ENCODE peak calls at places on chromosomes 2 and 18, in ten cellular contexts. B, K, Y, W, R, C, L, S, M and U are unnamed samples.

GRCh38 chr2:223841436-223842180 is 4.2 kb upstream of the AP1S3 start:
- DNase-seq in B (no peak), R (no peak), C (no peak), S (no peak), L (no peak), M (no peak), K (peak; percentile 89), W (no peak), Y (no peak), U (no peak)

GRCh38 chr2:158586491-158586890 is 129.7 kb downstream of the PKP4 start:
- DNase-seq in L (no peak), K (no peak), M (no peak), S (peak; percentile 69), B (no peak), R (no peak), W (no peak), C (no peak), Y (peak; percentile 21), U (no peak)

GRCh38 chr2:34069604-34070003 is 470.5 kb upstream of the FAM98A start:
- DNase-seq in B (no peak), C (no peak), L (no peak), R (no peak), K (no peak), Y (no peak), M (no peak), W (no peak), S (no peak), U (no peak)

GRCh38 chr2:23532311-23533013 is 147.5 kb downstream of the KLHL29 start:
- DNase-seq in L (peak; percentile 20), R (no peak), W (no peak), B (no peak), S (no peak), K (no peak), M (no peak), C (no peak), Y (no peak), U (no peak)

GRCh38 chr2:25255745-25256485 is 85.8 kb downstream of the DNMT3A start:
- DNase-seq in R (no peak), B (no peak), W (no peak), Y (no peak), M (no peak), L (no peak), K (no peak), S (no peak), C (no peak), U (no peak)

GRCh38 chr18:12264854-12265253 is 10.7 kb downstream of the CIDEA start:
- DNase-seq in L (no peak), S (no peak), Y (no peak), R (no peak), M (no peak), W (no peak), B (no peak), C (no peak), K (peak; percentile 92), U (no peak)

GRCh38 chr2:148885209-148885608 is 10.2 kb downstream of the KIF5C start:
- DNase-seq in Y (no peak), B (no peak), L (no peak), S (no peak), C (no peak), K (no peak), R (no peak), M (no peak), W (no peak), U (no peak)

GRCh38 chr2:239202836-239203235 is 198.0 kb downstream of the HDAC4 start:
- DNase-seq in Y (no peak), B (no peak), W (no peak), C (no peak), L (no peak), S (no peak), R (no peak), M (peak; percentile 40), K (no peak), U (no peak)

GRCh38 chr2:216700088-216700567 is 4.8 kb upstream of the IGFBP5 start:
- DNase-seq in R (no peak), B (peak; percentile 90), M (no peak), S (no peak), K (no peak), L (no peak), Y (no peak), W (peak; percentile 67), C (no peak), U (no peak)

GRCh38 chr2:55839182-55839819 is 84.3 kb downstream of the EFEMP1 start:
- DNase-seq in B (peak; percentile 90), K (peak; percentile 78), M (no peak), W (peak; percentile 96), Y (no peak), L (no peak), R (no peak), S (no peak), C (peak; percentile 54), U (no peak)

GRCh38 chr2:100796499-100797100 is 23.3 kb upstream of the NPAS2 start:
- DNase-seq in L (no peak), K (no peak), W (no peak), C (no peak), Y (no peak), B (no peak), M (no peak), R (no peak), S (no peak), U (no peak)

GRCh38 chr18:42047721-42048120 is 92.7 kb downstream of the PIK3C3 start:
- DNase-seq in S (peak; percentile 59), M (no peak), W (no peak), B (no peak), L (no peak), Y (no peak), R (no peak), K (no peak), C (no peak), U (no peak)

GRCh38 chr18:13809521-13810252 is 14.3 kb upstream of the MC5R start:
- DNase-seq in S (no peak), B (no peak), M (no peak), R (no peak), Y (no peak), W (no peak), C (no peak), L (no peak), K (no peak), U (no peak)

GRCh38 chr18:79779700-79780190 is 18.0 kb upstream of the KCNG2 start:
- DNase-seq in K (no peak), L (no peak), Y (no peak), S (no peak), R (no peak), M (peak; percentile 27), B (no peak), W (no peak), C (no peak), U (no peak)

GRCh38 chr2:236991874-236992273 is 93.8 kb upstream of the COPS8 start:
- DNase-seq in L (no peak), Y (no peak), C (no peak), B (no peak), W (no peak), K (no peak), M (no peak), S (no peak), R (no peak), U (no peak)

GRCh38 chr18:58495202-58495601 is 133.7 kb downstream of the ALPK2 start:
- DNase-seq in W (no peak), Y (peak; percentile 59), C (no peak), S (peak; percentile 67), L (no peak), R (no peak), K (no peak), M (no peak), B (no peak), U (no peak)

GRCh38 chr18:49963217-49963616 is 149.9 kb upstream of the ACAA2 start:
- DNase-seq in C (no peak), R (no peak), Y (no peak), L (no peak), B (no peak), M (no peak), W (no peak), S (no peak), K (no peak), U (no peak)

GRCh38 chr2:241191101-241191500 is 2.6 kb downstream of the ANO7 start:
- DNase-seq in L (no peak), S (no peak), W (no peak), Y (no peak), R (no peak), B (no peak), M (no peak), K (no peak), C (peak; percentile 43), U (no peak)

GRCh38 chr2:223416826-223417610 is 185.1 kb downstream of the SCG2 start:
- DNase-seq in L (no peak), S (peak; percentile 62), M (no peak), B (no peak), K (no peak), W (no peak), Y (peak; percentile 30), R (no peak), C (no peak), U (no peak)

GRCh38 chr2:25341753-25342371 is at the start of gene DNMT3A:
- DNase-seq in R (peak; percentile 79), C (peak; percentile 74), W (no peak), B (peak; percentile 69), S (peak; percentile 79), K (no peak), M (peak; percentile 85), L (peak; percentile 51), Y (peak; percentile 93), U (peak; percentile 44)

GRCh38 chr18:3466051-3466450 is 16.1 kb downstream of the TGIF1 start:
- DNase-seq in C (no peak), B (no peak), K (no peak), M (no peak), S (peak; percentile 92), W (no peak), Y (peak; percentile 83), L (no peak), R (no peak), U (no peak)

GRCh38 chr2:75548036-75548573 is 12.6 kb downstream of the EVA1A start:
- DNase-seq in S (no peak), B (peak; percentile 14), Y (no peak), R (no peak), W (peak; percentile 67), C (peak; percentile 30), L (no peak), K (no peak), M (no peak), U (no peak)

GRCh38 chr2:86788881-86789686 is 1.6 kb downstream of the CD8A start:
- DNase-seq in S (peak; percentile 37), B (no peak), M (peak; percentile 62), R (no peak), Y (peak; percentile 15), C (no peak), K (no peak), L (no peak), W (no peak), U (no peak)

GRCh38 chr18:12944724-12945123 is 3.1 kb upstream of the SEH1L start:
- DNase-seq in B (peak; percentile 48), S (peak; percentile 43), C (peak; percentile 81), K (peak; percentile 47), Y (peak; percentile 35), R (no peak), L (no peak), M (peak; percentile 74), W (no peak), U (no peak)

GRCh38 chr18:57084331-57085298 is 62.3 kb upstream of the BOD1L2 start:
- DNase-seq in W (no peak), S (no peak), L (no peak), M (no peak), C (no peak), R (no peak), B (no peak), K (no peak), Y (no peak), U (no peak)

GRCh38 chr2:191230174-191230573 is 15.0 kb upstream of the MYO1B start:
- DNase-seq in K (no peak), B (no peak), C (no peak), W (no peak), R (no peak), Y (peak; percentile 69), M (no peak), L (no peak), S (peak; percentile 92), U (no peak)

GRCh38 chr2:37874470-37874869 is 50.6 kb upstream of the RMDN2 start:
- DNase-seq in Y (no peak), R (no peak), K (no peak), S (no peak), M (no peak), W (no peak), C (no peak), B (no peak), L (no peak), U (no peak)

GRCh38 chr18:26700201-26700600 is 151.8 kb upstream of the KCTD1 start:
- DNase-seq in L (no peak), B (no peak), C (no peak), K (no peak), S (no peak), Y (no peak), R (no peak), W (no peak), M (no peak), U (no peak)